ENCODE peak calls at places on chromosomes 6 and 20, in nine cellular contexts. F is GM23248, C is OCI-LY7, P is PC-3, J is neural progenitor cell, E is hepatocyte, B is SK-N-SH, K is MM.1S, W is GM23338. X is an unnamed sample.

GRCh38 chr6:291697-292505 is at the start of gene DUSP22:
- DNase-seq in F (peak), C (peak), P (peak), J (peak), E (peak), B (peak), K (peak), W (peak), X (peak)

GRCh38 chr6:44667226-44667625 is 279.7 kb downstream of the CDC5L start:
- DNase-seq in F (peak), C (no peak), P (peak), J (peak), E (no peak), B (no peak), K (no peak), W (peak), X (peak)

GRCh38 chr6:27188206-27188884 is 59.2 kb upstream of the PRSS16 start:
- DNase-seq in F (peak), C (peak), P (peak), J (peak), E (peak), B (peak), K (peak), W (peak), X (peak)

GRCh38 chr6:125587624-125588023 is 161.8 kb upstream of the HEY2 start:
- DNase-seq in F (no peak), C (no peak), P (no peak), J (no peak), E (no peak), B (no peak), K (no peak), W (no peak), X (no peak)

GRCh38 chr6:1987640-1988039 is 257.8 kb downstream of the GMDS start:
- DNase-seq in F (peak), C (no peak), P (peak), J (no peak), E (no peak), B (no peak), K (no peak), W (no peak), X (no peak)

GRCh38 chr20:38307371-38308046 is 3.6 kb downstream of the BPI start:
- DNase-seq in F (peak), C (no peak), P (no peak), J (peak), E (no peak), B (no peak), K (no peak), W (no peak), X (no peak)

GRCh38 chr20:32462900-32463641 is 104.9 kb downstream of the ASXL1 start:
- DNase-seq in F (no peak), C (no peak), P (no peak), J (no peak), E (no peak), B (peak), K (no peak), W (no peak), X (no peak)

GRCh38 chr20:8132632-8133587 is 844 bp downstream of the PLCB1 start:
- DNase-seq in F (peak), C (peak), P (no peak), J (peak), E (peak), B (no peak), K (no peak), W (peak), X (no peak)

GRCh38 chr6:87825865-87826264 is 123.8 kb upstream of the AKIRIN2 start:
- DNase-seq in F (no peak), C (no peak), P (no peak), J (no peak), E (no peak), B (no peak), K (no peak), W (no peak), X (no peak)

GRCh38 chr6:87826376-87826775 is 124.3 kb upstream of the AKIRIN2 start:
- DNase-seq in F (no peak), C (no peak), P (no peak), J (no peak), E (no peak), B (no peak), K (no peak), W (no peak), X (no peak)

GRCh38 chr6:87820343-87820984 is 118.4 kb upstream of the AKIRIN2 start:
- DNase-seq in F (no peak), C (no peak), P (no peak), J (no peak), E (peak), B (no peak), K (no peak), W (no peak), X (no peak)

GRCh38 chr6:87824813-87825475 is 122.9 kb upstream of the AKIRIN2 start:
- DNase-seq in F (no peak), C (no peak), P (no peak), J (no peak), E (no peak), B (no peak), K (no peak), W (no peak), X (no peak)

GRCh38 chr6:87822011-87822410 is 120.0 kb upstream of the AKIRIN2 start:
- DNase-seq in F (no peak), C (no peak), P (no peak), J (no peak), E (no peak), B (no peak), K (no peak), W (no peak), X (no peak)
- TF ChIP-seq EZH2phosphoT487 in F (no peak), C (no peak), P (no peak), J (no peak), E (no peak), B (no peak), K (no peak), W (no peak), X (no peak)

DNA sequence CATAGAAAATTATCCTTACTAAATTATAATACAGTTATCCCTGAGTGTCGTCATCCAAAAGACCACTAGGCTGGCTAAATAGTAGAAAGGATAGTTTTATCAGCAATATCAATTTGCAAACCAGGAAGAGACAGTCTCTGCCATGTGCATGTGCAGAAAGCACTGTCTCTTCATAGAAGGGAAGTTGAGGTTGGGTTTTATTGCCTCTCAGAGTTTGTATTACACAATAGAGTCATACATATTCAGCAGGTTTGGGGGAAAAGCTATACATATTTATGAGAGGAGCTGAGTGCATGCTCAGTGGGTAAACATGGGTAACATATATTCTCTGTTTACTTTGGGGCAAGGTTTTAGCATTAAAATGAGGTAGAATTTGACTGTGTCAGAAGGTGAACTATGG is 14.8 kb downstream of the TMEM170B start:
- DNase-seq in F (no peak), C (no peak), P (no peak), J (no peak), E (no peak), B (no peak), K (no peak), W (no peak), X (no peak)
- H3K4me3 ChIP-seq in F (no peak), C (no peak), P (no peak), J (no peak), E (no peak), B (no peak), K (no peak), W (no peak), X (no peak)

DNA sequence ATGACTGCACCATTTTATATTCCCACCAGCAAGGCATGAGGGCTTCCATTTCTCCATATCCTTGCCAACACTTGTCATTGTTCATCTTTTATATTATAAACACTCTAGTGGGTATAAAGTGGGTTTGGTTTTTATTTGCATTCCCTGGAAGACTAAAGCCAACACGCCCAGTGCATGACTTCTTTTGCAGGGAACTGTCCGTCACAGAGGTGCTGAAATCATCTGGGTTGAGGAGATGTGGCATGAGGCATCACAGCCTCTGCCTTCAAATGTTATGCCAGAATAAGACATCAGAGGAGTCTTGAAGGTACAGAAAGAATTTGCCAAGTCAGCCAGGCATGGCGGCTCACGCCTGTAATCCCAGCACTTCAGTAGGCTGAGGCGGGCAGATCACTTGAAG is 29.9 kb upstream of the FAM210B start:
- DNase-seq in F (peak), C (peak), P (peak), J (peak), E (peak), B (no peak), K (peak), W (no peak), X (no peak)
- TF ChIP-seq EZH2phosphoT487 in F (no peak), C (no peak), P (no peak), J (no peak), E (no peak), B (no peak), K (no peak), W (no peak), X (no peak)

GRCh38 chr6:29753309-29753644 is 30.0 kb downstream of the HLA-F start:
- DNase-seq in F (no peak), C (no peak), P (no peak), J (no peak), E (no peak), B (no peak), K (no peak), W (no peak), X (no peak)
- H3K4me3 ChIP-seq in F (peak), C (peak), P (peak), J (peak), E (no peak), B (peak), K (peak), W (peak), X (peak)

GRCh38 chr6:120805267-120805666 is 529.0 kb downstream of the TBC1D32 start:
- DNase-seq in F (peak), C (no peak), P (peak), J (peak), E (no peak), B (no peak), K (no peak), W (no peak), X (no peak)
- TF ChIP-seq EZH2phosphoT487 in F (no peak), C (no peak), P (no peak), J (no peak), E (no peak), B (no peak), K (no peak), W (no peak), X (no peak)

GRCh38 chr20:539848-540247 is 3.7 kb downstream of the CSNK2A1 start:
- DNase-seq in F (peak), C (no peak), P (peak), J (no peak), E (peak), B (no peak), K (no peak), W (peak), X (no peak)
- H3K4me3 ChIP-seq in F (peak), C (no peak), P (no peak), J (peak), E (no peak), B (no peak), K (no peak), W (peak), X (no peak)

GRCh38 chr6:33904050-33904827 is 100.4 kb upstream of the MLN start:
- DNase-seq in F (no peak), C (no peak), P (no peak), J (peak), E (no peak), B (no peak), K (peak), W (no peak), X (no peak)
- TF ChIP-seq EZH2phosphoT487 in F (no peak), C (no peak), P (no peak), J (no peak), E (no peak), B (no peak), K (no peak), W (no peak), X (no peak)

X was measured in HCT116.